ENCODE peak calls at places on chromosomes 16 and 17, in eight cellular contexts. S, N, P, Q, V, B, W and Z are unnamed samples.

GRCh38 chr17:9862191-9862590 is 36.5 kb downstream of the GLP2R start:
- DNase-seq in N (no peak), V (no peak), S (no peak), W (no peak), P (no peak), B (no peak), Q (no peak), Z (no peak)

GRCh38 chr17:732788-733720 is 658 bp downstream of the TLCD3A start:
- DNase-seq in S (peak; percentile 74), Q (peak; percentile 61), V (no peak), N (no peak), B (peak; percentile 77), P (peak; percentile 36), W (no peak), Z (no peak)

GRCh38 chr17:49553676-49554335 is 21.9 kb upstream of the NXPH3 start:
- DNase-seq in W (no peak), P (no peak), N (no peak), B (no peak), V (no peak), S (no peak), Q (no peak), Z (peak; percentile 45)

GRCh38 chr17:32483451-32484019 is 3.3 kb upstream of the CDK5R1 start:
- DNase-seq in P (peak; percentile 87), B (peak; percentile 60), Q (peak; percentile 42), N (peak; percentile 33), S (peak; percentile 53), V (peak; percentile 56), W (no peak), Z (no peak)

GRCh38 chr17:3888343-3889171 is 4.3 kb downstream of the CAMKK1 start:
- DNase-seq in S (peak; percentile 81), B (no peak), W (peak; percentile 67), V (peak; percentile 94), N (peak; percentile 68), P (peak; percentile 61), Q (peak; percentile 81), Z (no peak)

GRCh38 chr17:79027925-79028491 is 4.0 kb downstream of the C1QTNF1 start:
- DNase-seq in W (no peak), P (peak; percentile 80), S (no peak), N (no peak), B (peak; percentile 54), V (no peak), Q (no peak), Z (no peak)

GRCh38 chr17:79156463-79157095 is 82.0 kb downstream of the ENGASE start:
- DNase-seq in Q (no peak), B (no peak), W (no peak), S (no peak), V (no peak), N (no peak), P (no peak), Z (no peak)

GRCh38 chr16:17817260-17817659 is 346.5 kb upstream of the XYLT1 start:
- DNase-seq in P (no peak), S (no peak), N (no peak), W (no peak), B (no peak), Q (no peak), V (no peak), Z (no peak)

GRCh38 chr17:43018932-43019331 is 3.3 kb downstream of the VAT1 start:
- DNase-seq in P (no peak), N (no peak), V (no peak), Q (no peak), B (no peak), S (no peak), W (no peak), Z (peak; percentile 80)

GRCh38 chr16:3670711-3671110 is 16.2 kb downstream of the DNASE1 start:
- DNase-seq in P (no peak), N (no peak), W (no peak), Q (no peak), S (no peak), B (no peak), V (no peak), Z (no peak)

GRCh38 chr16:82660078-82660645 is 33.4 kb downstream of the CDH13 start:
- DNase-seq in B (no peak), P (no peak), W (no peak), N (no peak), S (no peak), Q (no peak), V (no peak), Z (no peak)

GRCh38 chr16:84608281-84608680 is 9.6 kb downstream of the COTL1 start:
- DNase-seq in V (no peak), B (no peak), W (no peak), Q (no peak), N (no peak), P (no peak), S (no peak), Z (peak; percentile 16)

GRCh38 chr16:1067629-1068028 is 4.9 kb upstream of the SSTR5 start:
- DNase-seq in Q (no peak), B (no peak), S (no peak), P (no peak), W (no peak), V (no peak), N (no peak), Z (no peak)

GRCh38 chr17:60247836-60248461 is 98.2 kb downstream of the CA4 start:
- DNase-seq in Q (no peak), S (no peak), P (no peak), B (no peak), W (no peak), N (no peak), V (no peak), Z (no peak)

GRCh38 chr16:1870365-1871082 is 1.4 kb downstream of the MEIOB start:
- DNase-seq in N (no peak), W (peak; percentile 11), Q (no peak), S (no peak), B (peak; percentile 67), P (no peak), V (peak; percentile 50), Z (no peak)

GRCh38 chr17:41511130-41511529 is 5.7 kb upstream of the KRT13 start:
- DNase-seq in N (no peak), W (no peak), Q (peak; percentile 53), V (no peak), B (no peak), P (no peak), S (peak; percentile 70), Z (no peak)

GRCh38 chr17:16872836-16873653 is 98.9 kb downstream of the TNFRSF13B start:
- DNase-seq in V (peak; percentile 56), P (no peak), B (peak; percentile 75), Q (peak; percentile 45), N (no peak), W (no peak), S (peak; percentile 60), Z (peak; percentile 1)

DNA sequence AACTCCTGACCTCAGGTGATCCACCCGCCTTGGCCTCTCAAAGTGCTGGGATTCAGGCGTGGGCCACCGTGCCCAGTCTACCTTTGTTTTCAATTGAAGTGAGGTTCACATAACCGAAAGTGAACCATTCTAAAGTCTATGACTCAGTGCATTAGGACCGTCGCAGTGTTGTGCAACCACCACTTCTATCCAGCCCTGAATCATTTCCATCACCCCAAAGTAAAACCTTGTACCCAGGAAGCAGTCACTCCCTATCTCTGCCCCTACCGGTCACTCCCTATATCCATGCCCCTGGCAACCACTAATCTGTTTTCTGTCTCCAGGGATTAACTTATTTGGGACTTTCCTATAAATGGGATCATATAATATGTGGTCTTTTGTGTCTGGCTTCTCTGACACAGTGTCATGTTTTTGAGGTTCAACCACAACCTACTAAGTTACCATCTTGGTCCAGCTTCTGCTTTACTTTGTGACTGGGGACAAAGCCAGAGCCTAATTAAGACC is 28.3 kb upstream of the CDC42EP4 start:
- DNase-seq in W (peak; percentile 59), Q (peak; percentile 54), S (no peak), N (peak; percentile 52), V (peak; percentile 98), P (peak; percentile 87), B (no peak), Z (peak; percentile 25)
- TF ChIP-seq CTCF in W (peak; percentile 59), Q (no peak), S (peak; percentile 43), N (peak; percentile 56), V (peak; percentile 67), P (peak; percentile 62), B (peak; percentile 38), Z (peak; percentile 11)

DNA sequence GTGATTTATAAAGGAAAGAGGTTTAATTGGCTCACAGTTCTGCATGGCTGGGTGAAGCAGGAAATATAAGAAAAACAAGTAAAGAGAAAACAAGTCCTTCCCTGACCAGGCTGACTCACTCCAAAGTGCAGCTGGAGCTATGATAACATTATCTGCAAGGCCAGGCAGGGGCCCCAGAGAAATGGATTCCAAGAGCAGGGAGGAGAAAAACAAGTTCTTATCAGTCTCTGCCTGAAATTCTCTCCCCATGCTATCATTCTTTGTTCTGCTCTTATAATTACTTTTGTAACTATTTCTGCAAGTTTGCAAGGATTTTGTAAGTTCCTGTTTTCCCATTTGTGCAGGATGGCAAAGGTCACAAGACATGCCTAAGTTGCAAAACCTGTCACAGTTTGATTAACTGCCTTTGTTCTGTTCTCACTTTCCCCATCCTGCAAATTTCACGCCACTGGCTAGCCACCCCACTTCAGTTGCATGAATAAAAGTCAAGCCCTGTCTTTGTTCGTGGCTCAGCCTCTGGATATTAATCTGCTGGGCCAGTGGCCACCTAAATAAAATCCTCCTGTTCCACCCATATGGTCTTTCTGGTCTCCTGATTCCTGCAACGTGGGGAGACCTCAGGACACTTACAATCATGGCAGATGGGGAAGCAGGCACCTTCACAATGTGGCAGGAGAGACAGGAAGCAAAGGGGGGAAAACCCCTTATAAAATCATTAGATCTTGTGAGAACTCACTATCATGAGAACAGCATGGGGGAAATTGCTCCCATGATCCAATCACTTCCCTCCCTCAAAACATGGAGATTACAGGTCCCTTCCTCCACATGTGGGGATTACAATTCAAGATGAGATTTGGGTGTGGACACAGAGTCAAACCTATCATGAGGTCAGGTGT is 13.1 kb downstream of the ABCA9 start:
- DNase-seq in P (peak; percentile 89), N (no peak), S (peak; percentile 54), V (peak; percentile 20), Q (peak; percentile 76), B (no peak), W (peak; percentile 65), Z (peak; percentile 35)
- H3K27ac ChIP-seq in P (peak overlapping the region; percentile 62), N (peak overlapping the region; percentile 40), S (no peak overlapping the region), V (peak overlapping the region; percentile 87), Q (peak overlapping the region; percentile 87), B (peak overlapping the region; percentile 55), W (peak overlapping the region; percentile 73), Z (peak overlapping the region; percentile 85)

DNA sequence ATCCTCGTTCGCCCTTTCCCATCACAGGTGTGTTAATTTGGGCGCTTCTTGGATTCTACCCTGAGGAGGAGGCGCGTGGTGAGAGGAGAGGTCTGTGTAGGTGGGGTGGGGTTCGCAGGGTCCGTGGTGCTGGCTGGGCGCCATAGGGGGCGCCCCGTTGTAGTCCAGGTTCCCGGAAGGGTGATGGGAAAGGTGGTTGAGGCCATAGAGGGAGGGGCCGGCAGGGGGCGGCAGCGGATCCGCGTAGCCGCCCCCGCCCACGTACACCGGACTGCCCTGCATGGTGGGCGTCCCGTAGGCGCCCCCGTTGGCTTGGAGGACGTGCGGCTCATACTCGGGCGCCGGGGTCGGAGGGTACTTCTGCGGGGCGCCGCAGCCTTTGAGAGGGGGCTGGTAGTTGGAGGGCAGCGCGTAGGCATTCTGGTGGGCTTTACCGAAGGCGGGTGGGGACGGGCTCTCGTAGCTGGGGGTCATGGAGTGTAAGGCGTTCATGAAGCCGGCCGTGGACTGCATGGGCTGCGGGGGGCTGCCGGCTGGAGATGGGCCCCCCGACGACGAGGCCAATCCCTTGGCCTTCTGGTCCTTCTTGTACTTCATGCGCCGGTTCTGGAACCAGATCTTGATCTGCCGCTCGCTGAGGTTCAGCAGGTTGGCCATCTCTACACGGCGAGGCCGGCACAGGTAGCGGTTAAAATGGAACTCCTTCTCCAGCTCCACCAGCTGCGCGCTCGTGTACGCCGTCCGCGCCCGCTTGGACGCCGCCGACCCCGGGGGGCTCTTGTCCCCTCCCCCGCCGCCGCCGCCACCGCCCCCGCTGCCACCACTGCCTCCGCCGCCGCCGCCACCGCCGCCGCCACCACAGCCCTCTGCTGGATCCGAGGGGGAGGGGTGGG is 5.7 kb upstream of the HOXB2 start:
- DNase-seq in W (no peak), N (no peak), Q (no peak), V (no peak), S (no peak), B (no peak), P (no peak), Z (no peak)
- TF ChIP-seq CTCF in W (peak; percentile 49), N (no peak), Q (no peak), V (no peak), S (no peak), B (no peak), P (no peak), Z (no peak)

GRCh38 chr17:82604532-82604931 is 43.7 kb downstream of the WDR45B start:
- DNase-seq in B (no peak), P (no peak), S (no peak), W (no peak), V (no peak), Q (no peak), N (no peak), Z (no peak)
- H3K27ac ChIP-seq in B (peak overlapping the region; percentile 77), P (no peak overlapping the region), S (no peak overlapping the region), W (no peak overlapping the region), V (peak overlapping the region; percentile 70), Q (peak overlapping the region; percentile 60), N (no peak overlapping the region), Z (peak overlapping the region; percentile 38)